ENCODE peak calls at places on chromosomes 6 and 20, in four cellular contexts. U is K562, W is HCT116, O is right lobe of liver. E is an unnamed sample.
A peak's percentile ranks its signal among the peaks of the same experiment; 100 is the strongest.

GRCh38 chr20:40741507-40742106 is 52.6 kb upstream of the MAFB start:
- DNase-seq in U (peak; percentile 40), W (peak; percentile 56), O (peak; percentile 39), E (no peak)

GRCh38 chr6:168001037-168001348 is 3.5 kb downstream of the KIF25 start:
- DNase-seq in U (no peak), W (no peak), O (no peak), E (no peak)

GRCh38 chr6:165729307-165729936 is 66.4 kb upstream of the PDE10A start:
- DNase-seq in U (peak; percentile 85), W (peak; percentile 6), O (no peak), E (no peak)

GRCh38 chr6:1096967-1097765 is 214.7 kb upstream of the FOXQ1 start:
- DNase-seq in U (no peak), W (no peak), O (no peak), E (no peak)

GRCh38 chr6:36334832-36335459 is 1.7 kb downstream of the BNIP5 start:
- DNase-seq in U (no peak), W (no peak), O (no peak), E (no peak)

GRCh38 chr6:157989541-157990289 is 8.1 kb downstream of the SYNJ2 start:
- DNase-seq in U (peak; percentile 53), W (no peak), O (peak; percentile 87), E (peak; percentile 90)

GRCh38 chr6:137775192-137775591 is 91.9 kb upstream of the TNFAIP3 start:
- DNase-seq in U (no peak), W (no peak), O (no peak), E (no peak)

GRCh38 chr6:169881976-169882375 is 130.6 kb downstream of the ERMARD start:
- DNase-seq in U (no peak), W (no peak), O (no peak), E (no peak)

GRCh38 chr6:165618241-165618640 is 44.8 kb downstream of the PDE10A start:
- DNase-seq in U (no peak), W (no peak), O (no peak), E (no peak)

GRCh38 chr20:14727485-14728170 is 390.2 kb upstream of the FLRT3 start:
- DNase-seq in U (no peak), W (no peak), O (no peak), E (no peak)

GRCh38 chr20:59972037-59972801 is 14.0 kb downstream of the CDH26 start:
- DNase-seq in U (no peak), W (no peak), O (no peak), E (no peak)

GRCh38 chr20:48926816-48927215 is 5.3 kb downstream of the ARFGEF2 start:
- DNase-seq in U (no peak), W (no peak), O (no peak), E (no peak)

GRCh38 chr6:170226647-170227046 is 64.2 kb downstream of the DLL1 start:
- DNase-seq in U (no peak), W (no peak), O (no peak), E (no peak)

GRCh38 chr6:51842487-51843469 is 244.6 kb downstream of the PKHD1 start:
- DNase-seq in U (no peak), W (no peak), O (no peak), E (no peak)

GRCh38 chr6:10800810-10801209 is 37.5 kb downstream of the MAK start:
- DNase-seq in U (no peak), W (peak; percentile 4), O (no peak), E (no peak)

GRCh38 chr20:32336918-32337347 is 21.2 kb upstream of the ASXL1 start:
- DNase-seq in U (peak; percentile 43), W (no peak), O (no peak), E (no peak)

GRCh38 chr20:31919756-31920155 is 32.1 kb downstream of the PDRG1 start:
- DNase-seq in U (no peak), W (no peak), O (no peak), E (no peak)

GRCh38 chr6:53095716-53096115 is 30.5 kb downstream of the FBXO9 start:
- DNase-seq in U (no peak), W (no peak), O (no peak), E (no peak)

GRCh38 chr6:43181942-43182860 is at the start of gene CUL9:
- DNase-seq in U (peak; percentile 94), W (peak; percentile 34), O (peak; percentile 89), E (peak; percentile 79)

GRCh38 chr6:25883536-25883935 is 9.5 kb upstream of the SLC17A3 start:
- DNase-seq in U (no peak), W (no peak), O (no peak), E (no peak)

GRCh38 chr6:134247271-134247833 is 70.6 kb downstream of the SGK1 start:
- DNase-seq in U (no peak), W (no peak), O (no peak), E (no peak)

GRCh38 chr6:158543606-158544185 is 16.2 kb upstream of the TMEM181 start:
- DNase-seq in U (no peak), W (no peak), O (no peak), E (no peak)

GRCh38 chr20:37630161-37630560 is 63.7 kb upstream of the CTNNBL1 start:
- DNase-seq in U (no peak), W (no peak), O (no peak), E (no peak)

GRCh38 chr6:35016417-35017221 is 124.5 kb downstream of the TCP11 start:
- DNase-seq in U (no peak), W (no peak), O (peak; percentile 50), E (no peak)

GRCh38 chr20:32638848-32639247 is 34.9 kb downstream of the C20orf203 start:
- DNase-seq in U (no peak), W (no peak), O (no peak), E (no peak)

GRCh38 chr6:84671188-84671587 is 93.2 kb downstream of the TBX18 start:
- DNase-seq in U (no peak), W (no peak), O (no peak), E (no peak)

GRCh38 chr6:45724511-45724910 is 291.1 kb downstream of the CLIC5 start:
- DNase-seq in U (no peak), W (peak; percentile 26), O (no peak), E (peak; percentile 53)

GRCh38 chr6:125789576-125790402 is 971 bp upstream of the NCOA7 start:
- DNase-seq in U (peak; percentile 43), W (no peak), O (peak; percentile 40), E (no peak)

GRCh38 chr6:91083226-91083625 is 496.4 kb upstream of the MAP3K7 start:
- DNase-seq in U (no peak), W (no peak), O (no peak), E (no peak)

GRCh38 chr6:11987390-11987789 is 24.7 kb upstream of the HIVEP1 start:
- DNase-seq in U (no peak), W (no peak), O (no peak), E (no peak)

GRCh38 chr6:111113731-111114438 is 26.6 kb downstream of the SLC16A10 start:
- DNase-seq in U (no peak), W (no peak), O (peak; percentile 33), E (no peak)

GRCh38 chr6:2534406-2535139 is 216.1 kb downstream of the MYLK4 start:
- DNase-seq in U (no peak), W (no peak), O (no peak), E (no peak)

GRCh38 chr20:62759981-62760431 is 36.3 kb upstream of the MRGBP start:
- DNase-seq in U (no peak), W (no peak), O (no peak), E (no peak)

GRCh38 chr6:43758617-43759050 is 11.4 kb upstream of the VEGFA start:
- DNase-seq in U (peak; percentile 79), W (no peak), O (no peak), E (no peak)

GRCh38 chr20:31440012-31440659 is at the start of gene DEFB123:
- DNase-seq in U (peak; percentile 29), W (no peak), O (no peak), E (no peak)

GRCh38 chr6:81979329-81979728 is 226.8 kb upstream of the TENT5A start:
- DNase-seq in U (no peak), W (no peak), O (no peak), E (no peak)

GRCh38 chr6:81979767-81980166 is 227.3 kb upstream of the TENT5A start:
- DNase-seq in U (no peak), W (no peak), O (no peak), E (no peak)

GRCh38 chr6:81985191-81985590 is 232.7 kb upstream of the TENT5A start:
- DNase-seq in U (no peak), W (no peak), O (no peak), E (no peak)

GRCh38 chr6:81984599-81984998 is 232.1 kb upstream of the TENT5A start:
- DNase-seq in U (no peak), W (no peak), O (no peak), E (no peak)

GRCh38 chr6:81981812-81982211 is 229.3 kb upstream of the TENT5A start:
- DNase-seq in U (no peak), W (peak; percentile 43), O (no peak), E (no peak)
- H3K27ac ChIP-seq in U (no peak overlapping the region), W (no peak overlapping the region), O (no peak overlapping the region), E (no peak overlapping the region)

GRCh38 chr20:2259731-2260130 is 36.1 kb upstream of the TGM3 start:
- DNase-seq in U (no peak), W (no peak), O (no peak), E (no peak)

GRCh38 chr20:2260250-2260649 is 35.6 kb upstream of the TGM3 start:
- DNase-seq in U (no peak), W (no peak), O (no peak), E (no peak)

GRCh38 chr20:2261105-2261504 is 34.7 kb upstream of the TGM3 start:
- DNase-seq in U (no peak), W (no peak), O (peak; percentile 66), E (no peak)

DNA sequence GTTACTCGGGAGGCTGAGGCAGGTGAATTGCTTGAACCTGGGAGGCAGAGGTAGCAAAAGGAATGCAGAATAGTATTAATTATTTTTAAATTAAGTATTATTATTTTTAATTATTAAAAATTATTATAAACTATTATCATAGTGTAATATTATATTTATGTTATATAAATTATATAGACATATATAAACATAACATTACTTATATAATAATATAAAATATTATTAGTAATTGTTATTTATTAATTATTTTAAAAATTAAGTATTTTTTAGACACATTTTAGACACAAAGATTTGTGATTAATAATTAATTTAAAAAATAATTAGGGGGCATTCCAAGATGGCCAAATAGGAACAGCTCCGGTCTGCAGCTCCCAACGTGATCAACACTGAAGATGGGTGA is 31.7 kb upstream of the TGM3 start:
- DNase-seq in U (no peak), W (no peak), O (no peak), E (no peak)
- H3K4me3 ChIP-seq in U (no peak overlapping the region), W (no peak overlapping the region), O (peak overlapping the region; percentile 13), E (no peak overlapping the region)

GRCh38 chr6:56744528-56744927 is 101.8 kb upstream of the DST start:
- DNase-seq in U (no peak), W (no peak), O (no peak), E (no peak)
- H3K4me1 ChIP-seq in U (no peaks in the 10 kb centered on the region), W (peaks cover 79% of the 10 kb centered on the region), O (no peaks in the 10 kb centered on the region), E (no peaks in the 10 kb centered on the region)

DNA sequence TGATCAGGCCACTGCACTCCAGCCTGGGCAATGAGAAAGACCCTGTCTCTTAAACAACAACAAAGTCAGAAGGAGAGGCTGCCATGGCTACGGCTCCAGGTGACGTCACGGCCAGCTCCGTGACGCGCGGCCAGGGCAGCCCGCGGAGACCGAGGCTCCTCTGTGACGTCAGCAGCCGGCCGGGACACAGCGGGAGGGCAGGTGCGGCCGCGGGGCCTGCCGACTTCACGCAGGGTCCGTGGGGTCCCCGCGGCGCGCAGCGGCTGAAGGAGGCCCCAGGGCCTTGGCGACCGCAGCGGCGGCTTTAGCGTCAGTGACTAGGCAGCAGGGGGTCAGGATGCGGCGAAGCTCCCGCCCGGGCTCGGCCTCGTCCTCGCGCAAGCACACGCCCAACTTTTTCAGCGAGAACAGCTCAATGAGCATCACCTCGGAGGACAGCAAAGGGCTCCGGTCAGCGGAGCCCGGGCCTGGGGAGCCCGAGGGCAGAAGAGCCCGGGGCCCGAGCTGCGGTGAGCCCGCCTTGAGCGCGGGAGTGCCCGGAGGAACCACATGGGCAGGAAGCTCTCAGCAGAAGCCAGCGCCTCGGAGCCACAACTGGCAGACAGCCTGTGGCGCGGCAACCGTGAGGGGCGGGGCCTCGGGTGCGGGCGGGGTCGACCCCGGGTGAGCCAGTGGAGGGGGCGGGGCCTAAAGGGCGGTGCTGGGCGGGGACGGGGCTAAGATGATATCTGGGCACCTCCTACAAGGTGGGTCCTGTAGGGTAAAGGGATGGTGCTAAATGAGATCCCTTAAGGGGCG is at the start of gene SPAG4:
- DNase-seq in U (peak; percentile 100), W (no peak), O (peak; percentile 100), E (peak; percentile 99)
- H3K27ac ChIP-seq in U (peak within 1 kb of the TSS; percentile 94), W (peak within 1 kb of the TSS; percentile 93), O (peak within 1 kb of the TSS; percentile 81), E (peak within 1 kb of the TSS; percentile 90)

E was measured in breast epithelium.